ENCODE peak calls at places on chromosomes 6 and 20, in four cellular contexts. H is pancreas, R is heart right ventricle, W is tibial artery. K is an unnamed sample. For H3K4me1, the result is how much of the 10 kb centered on the place peaks cover.

GRCh38 chr6:107716688-107717089 is 107.4 kb downstream of the SCML4 start:
- DNase-seq in R (no peak), W (no peak), H (no peak), K (no peak)

GRCh38 chr6:149903938-149904611 is 6.2 kb upstream of the RAET1E start:
- DNase-seq in W (no peak), H (no peak), R (no peak), K (no peak)

GRCh38 chr6:39453236-39453635 is 130.7 kb upstream of the KCNK16 start:
- DNase-seq in W (no peak), H (no peak), R (no peak), K (no peak)

GRCh38 chr20:37911838-37912273 is 8.9 kb downstream of the VSTM2L start:
- DNase-seq in H (no peak), R (no peak), W (no peak), K (peak)

GRCh38 chr6:106745824-106746610 is 116.6 kb downstream of the QRSL1 start:
- DNase-seq in H (no peak), W (no peak), R (no peak), K (no peak)

GRCh38 chr20:19427913-19428800 is 215.7 kb downstream of the SLC24A3 start:
- DNase-seq in W (no peak), H (no peak), R (no peak), K (no peak)

GRCh38 chr6:37765182-37765780 is 54.2 kb upstream of the ZFAND3 start:
- DNase-seq in W (no peak), H (no peak), R (no peak), K (no peak)

GRCh38 chr6:5175635-5176034 is 85.1 kb downstream of the LYRM4 start:
- DNase-seq in H (no peak), R (no peak), W (no peak), K (no peak)

GRCh38 chr6:89160693-89161092 is 14.8 kb downstream of the PM20D2 start:
- DNase-seq in W (no peak), H (no peak), R (no peak), K (no peak)

GRCh38 chr20:4869290-4870193 is 131.8 kb downstream of the SLC23A2 start:
- DNase-seq in W (no peak), H (no peak), R (no peak), K (no peak)

GRCh38 chr20:25278636-25279361 is 30.9 kb downstream of the PYGB start:
- DNase-seq in W (peak), H (peak), R (no peak), K (peak)

GRCh38 chr20:57651977-57652864 is 32.0 kb upstream of the ZBP1 start:
- DNase-seq in R (no peak), H (peak), W (no peak), K (no peak)

GRCh38 chr20:39050555-39050902 is 88.4 kb downstream of the DHX35 start:
- DNase-seq in W (no peak), R (no peak), H (no peak), K (no peak)

GRCh38 chr20:621115-621756 is 11.1 kb upstream of the TCF15 start:
- DNase-seq in H (no peak), R (no peak), W (no peak), K (no peak)

GRCh38 chr20:35947489-35947888 is 6.8 kb downstream of the SCAND1 start:
- DNase-seq in R (no peak), H (no peak), W (no peak), K (no peak)

GRCh38 chr6:168239374-168239773 is 80.2 kb downstream of the DACT2 start:
- DNase-seq in R (no peak), H (no peak), W (no peak), K (no peak)

GRCh38 chr6:20172842-20173456 is 39.3 kb downstream of the MBOAT1 start:
- DNase-seq in W (no peak), R (no peak), H (no peak), K (no peak)

GRCh38 chr6:56749632-56750151 is 107.0 kb upstream of the DST start:
- DNase-seq in W (no peak), H (no peak), R (no peak), K (no peak)

GRCh38 chr6:141483561-141484061 is 649.1 kb upstream of the GJE1 start:
- DNase-seq in W (peak), R (no peak), H (no peak), K (no peak)
- H3K27ac ChIP-seq in W (peak), R (peak), H (no peak), K (peak)

GRCh38 chr6:117169781-117170281 is 95.5 kb upstream of the VGLL2 start:
- DNase-seq in R (no peak), W (no peak), H (no peak), K (no peak)

GRCh38 chr6:117165921-117166499 is 99.3 kb upstream of the VGLL2 start:
- DNase-seq in R (no peak), H (no peak), W (no peak), K (no peak)

GRCh38 chr6:117169060-117169635 is 96.2 kb upstream of the VGLL2 start:
- DNase-seq in W (no peak), H (no peak), R (no peak), K (no peak)

GRCh38 chr6:117168296-117169059 is 96.9 kb upstream of the VGLL2 start:
- DNase-seq in W (no peak), R (no peak), H (no peak), K (no peak)

GRCh38 chr6:117167520-117168271 is 97.7 kb upstream of the VGLL2 start:
- DNase-seq in W (no peak), H (no peak), R (no peak), K (no peak)
- TF ChIP-seq CTCF in W (no peak), H (no peak), R (no peak), K (no peak)

GRCh38 chr6:72647489-72647888 is 25.6 kb downstream of the KCNQ5 start:
- DNase-seq in R (no peak), W (no peak), H (no peak), K (no peak)
- H3K4me1 ChIP-seq in R (under half), W (under half), H (under half), K (under half)

GRCh38 chr6:3427740-3428085 is 29.1 kb downstream of the SLC22A23 start:
- DNase-seq in H (peak), R (no peak), W (peak), K (peak)
- H3K27ac ChIP-seq in H (no peak), R (no peak), W (no peak), K (no peak)